ENCODE peak calls at places on chromosome 16, in eight cellular contexts. Q is adrenal gland, T is HCT116, C is H1, H is Peyer's patch, L is transverse colon, J is ovary, M is heart left ventricle. U is an unnamed sample.

GRCh38 chr16:20920091-20920490 is 19.5 kb downstream of the LYRM1 start:
- DNase-seq in Q (no peak), H (no peak), M (no peak), L (no peak), C (no peak), J (no peak), T (no peak), U (no peak)

GRCh38 chr16:4378202-4378666 is 6.6 kb downstream of the VASN start:
- DNase-seq in C (no peak), M (peak; percentile 65), Q (no peak), L (no peak), H (no peak), J (no peak), T (no peak), U (peak; percentile 75)

GRCh38 chr16:89357460-89357859 is 132.9 kb downstream of the ANKRD11 start:
- DNase-seq in Q (peak; percentile 49), H (no peak), T (no peak), J (no peak), C (no peak), M (peak; percentile 68), L (no peak), U (no peak)

GRCh38 chr16:79767597-79768280 is 167.2 kb upstream of the MAF start:
- DNase-seq in T (no peak), L (peak; percentile 57), M (no peak), C (no peak), J (peak; percentile 34), Q (peak; percentile 21), H (peak; percentile 67), U (no peak)

GRCh38 chr16:86880316-86881117 is 302.2 kb downstream of the FOXL1 start:
- DNase-seq in L (no peak), H (no peak), C (no peak), T (no peak), Q (no peak), M (no peak), J (no peak), U (no peak)

GRCh38 chr16:69890114-69890890 is 60.8 kb upstream of the CLEC18A start:
- DNase-seq in T (no peak), C (no peak), H (peak; percentile 50), L (peak; percentile 68), J (peak; percentile 19), M (peak; percentile 63), Q (peak; percentile 33), U (peak; percentile 89)

GRCh38 chr16:85842435-85842834 is 42.9 kb downstream of the COX4I1 start:
- DNase-seq in L (no peak), H (no peak), T (no peak), Q (no peak), C (no peak), J (no peak), M (no peak), U (no peak)

GRCh38 chr16:86578499-86579267 is at the start of gene FOXL1:
- DNase-seq in M (peak; percentile 73), J (no peak), T (no peak), Q (no peak), C (peak; percentile 75), L (no peak), H (no peak), U (peak; percentile 82)

GRCh38 chr16:81837312-81837748 is 58.2 kb downstream of the PLCG2 start:
- DNase-seq in L (no peak), T (no peak), J (no peak), C (no peak), Q (no peak), H (no peak), M (no peak), U (no peak)

GRCh38 chr16:69772560-69773254 is 10.6 kb downstream of the WWP2 start:
- DNase-seq in T (no peak), H (no peak), M (no peak), L (no peak), J (no peak), C (no peak), Q (peak; percentile 41), U (no peak)

GRCh38 chr16:17205279-17206139 is 265.3 kb downstream of the XYLT1 start:
- DNase-seq in T (no peak), M (no peak), C (peak; percentile 47), L (no peak), H (no peak), J (no peak), Q (no peak), U (no peak)

GRCh38 chr16:24516900-24517669 is 22.3 kb upstream of the RBBP6 start:
- DNase-seq in L (peak; percentile 85), Q (peak; percentile 85), T (peak; percentile 78), M (peak; percentile 58), H (peak; percentile 93), J (peak; percentile 73), C (peak; percentile 89), U (peak; percentile 82)

GRCh38 chr16:85179344-85180046 is 67.2 kb upstream of the CIBAR2 start:
- DNase-seq in C (no peak), Q (no peak), M (no peak), J (no peak), T (no peak), L (no peak), H (no peak), U (no peak)

GRCh38 chr16:84631882-84632281 is 14.0 kb upstream of the COTL1 start:
- DNase-seq in L (no peak), T (no peak), J (no peak), Q (no peak), C (no peak), H (no peak), M (no peak), U (no peak)

GRCh38 chr16:349211-349610 is 3.3 kb downstream of the AXIN1 start:
- DNase-seq in Q (peak; percentile 61), L (no peak), H (no peak), M (no peak), C (no peak), T (no peak), J (no peak), U (no peak)

GRCh38 chr16:85079785-85080602 is 32.3 kb downstream of the CIBAR2 start:
- DNase-seq in C (no peak), H (no peak), L (no peak), J (no peak), M (no peak), T (no peak), Q (peak; percentile 66), U (no peak)

DNA sequence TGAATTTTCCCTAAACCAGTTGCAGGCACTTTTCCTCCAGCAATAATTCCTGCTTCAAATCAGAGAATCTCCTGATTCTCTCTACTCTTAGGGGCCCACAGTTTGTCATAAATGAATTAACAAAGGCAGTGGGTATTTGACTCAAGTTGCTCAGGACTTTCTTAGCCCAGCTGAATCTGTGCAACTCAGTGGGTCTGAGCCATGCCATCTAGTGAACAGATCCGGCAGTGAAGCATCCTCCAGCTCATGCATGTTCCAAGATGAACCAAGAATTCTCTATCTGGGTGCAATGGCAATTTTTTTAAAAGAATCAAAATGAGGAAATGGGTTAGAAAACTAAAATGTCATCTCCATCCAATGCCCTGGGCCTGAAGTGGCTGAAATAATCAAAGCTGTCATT is 575.2 kb upstream of the CDH11 start:
- DNase-seq in Q (no peak), M (no peak), J (no peak), T (no peak), C (no peak), H (no peak), L (no peak), U (no peak)
- TF ChIP-seq CTCF in Q (no peak), M (no peak), J (no peak), T (no peak), C (peak; percentile 5), H (no peak), L (no peak), U (no peak)

DNA sequence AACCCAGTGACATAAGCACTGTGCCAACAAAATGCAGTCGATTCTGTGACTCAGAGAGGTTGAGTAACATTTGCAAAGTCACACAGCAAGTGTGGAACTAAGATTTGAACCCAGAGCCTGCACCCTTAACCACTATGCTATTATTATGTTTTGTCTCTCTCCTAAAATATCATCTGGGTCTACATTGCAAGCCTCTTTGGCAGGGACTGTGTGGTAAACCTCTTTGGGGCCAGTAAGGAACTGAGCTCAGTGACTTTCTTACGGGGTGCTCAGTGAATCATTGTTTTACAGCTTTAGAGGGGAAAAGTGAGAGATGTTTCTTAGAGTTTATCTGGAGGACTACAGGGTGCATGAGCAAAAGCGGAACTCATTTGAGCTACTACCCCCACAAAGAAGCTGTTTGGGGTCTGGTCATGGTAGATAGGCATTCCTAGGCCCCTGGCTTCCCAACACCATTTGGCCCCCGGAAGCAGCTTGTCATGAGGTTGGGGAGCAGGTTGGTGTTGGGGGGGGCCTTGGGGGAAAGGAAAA is 9.8 kb downstream of the CIITA start:
- DNase-seq in J (no peak), C (no peak), L (no peak), Q (no peak), M (no peak), H (no peak), T (no peak), U (no peak)
- H3K4me3 ChIP-seq in J (no peak overlapping the region), C (no peak overlapping the region), L (no peak overlapping the region), Q (no peak overlapping the region), M (no peak overlapping the region), H (no peak overlapping the region), T (no peak overlapping the region), U (no peak overlapping the region)

GRCh38 chr16:75225678-75226515 is 7.1 kb downstream of the CTRB1 start:
- DNase-seq in J (no peak), C (no peak), L (no peak), M (peak; percentile 41), Q (no peak), T (no peak), H (no peak), U (no peak)

GRCh38 chr16:75229172-75230031 is 10.6 kb downstream of the CTRB1 start:
- DNase-seq in C (no peak), T (no peak), L (no peak), H (no peak), Q (no peak), J (no peak), M (no peak), U (no peak)

GRCh38 chr16:75228143-75228976 is 9.6 kb downstream of the CTRB1 start:
- DNase-seq in T (no peak), H (no peak), L (no peak), Q (no peak), J (no peak), C (no peak), M (no peak), U (no peak)

GRCh38 chr16:75226550-75227360 is 8.0 kb downstream of the CTRB1 start:
- DNase-seq in H (no peak), C (no peak), J (no peak), T (no peak), L (no peak), Q (no peak), M (no peak), U (no peak)

GRCh38 chr16:75227361-75228142 is 8.8 kb downstream of the CTRB1 start:
- DNase-seq in M (no peak), L (no peak), J (no peak), H (no peak), T (no peak), Q (no peak), C (no peak), U (no peak)
- TF ChIP-seq POLR2A in M (no peak), L (no peak), J (no peak), H (no peak), T (no peak), Q (no peak), C (peak; percentile 58), U (no peak)

DNA sequence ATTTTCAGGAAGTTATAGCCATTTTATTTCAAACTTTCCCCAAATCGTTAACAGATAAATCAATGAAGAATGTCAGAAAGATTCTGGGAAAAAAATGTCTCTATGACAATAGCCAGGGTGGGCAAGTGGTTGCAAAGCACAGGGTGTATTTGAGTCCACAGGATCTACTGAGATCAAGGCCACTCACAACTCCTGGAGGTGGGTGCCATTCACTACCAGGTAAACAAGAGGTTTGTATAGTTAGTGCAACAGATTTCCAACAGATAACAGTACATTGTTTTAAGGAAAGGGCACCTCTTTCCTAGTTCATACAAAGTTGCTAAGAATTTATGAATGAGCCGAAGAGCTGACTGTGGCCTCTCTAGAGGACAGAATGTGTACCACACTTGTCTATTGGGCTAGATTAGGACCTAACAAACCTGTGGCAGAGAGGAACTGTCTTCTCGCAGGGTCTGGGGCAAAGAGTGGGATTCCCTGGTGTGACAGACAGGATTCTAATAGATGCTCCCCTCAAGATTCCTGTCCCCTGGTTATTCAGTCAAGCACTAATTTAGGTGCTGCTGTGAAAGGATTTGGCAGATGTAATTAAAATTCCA is 52.0 kb upstream of the ZNF629 start:
- DNase-seq in J (no peak), H (no peak), L (no peak), Q (no peak), M (no peak), T (no peak), C (no peak), U (no peak)
- TF ChIP-seq CTCF in J (no peak), H (no peak), L (peak; percentile 17), Q (no peak), M (no peak), T (no peak), C (no peak), U (no peak)

U was measured in lower leg skin.